ENCODE peak calls at places on chromosomes 4 and X, in seven cellular contexts. E, K, L, Q, J, T and H are unnamed samples.
A peak's percentile ranks its signal among the peaks of the same experiment; 100 is the strongest.

GRCh38 chr4:27666943-27667342 is 806.3 kb downstream of the STIM2 start:
- DNase-seq in E (no peak), K (no peak), L (no peak), Q (no peak), J (no peak), T (no peak), H (peak; percentile 3)

GRCh38 chr4:120921456-120922389 is 803 bp downstream of the PRDM5 start:
- DNase-seq in E (no peak), K (peak; percentile 4), L (no peak), Q (peak; percentile 77), J (no peak), T (no peak), H (peak; percentile 65)

GRCh38 chr4:4368821-4369580 is 17.9 kb upstream of the NSG1 start:
- DNase-seq in E (no peak), K (no peak), L (no peak), Q (no peak), J (no peak), T (no peak), H (no peak)

GRCh38 chr4:185209031-185209851 is at the start of gene SNX25:
- DNase-seq in E (no peak), K (peak; percentile 79), L (peak; percentile 92), Q (peak; percentile 82), J (peak; percentile 90), T (peak; percentile 43), H (peak; percentile 79)

GRCh38 chr4:158121203-158121586 is 51.6 kb downstream of the GASK1B start:
- DNase-seq in E (peak; percentile 92), K (no peak), L (no peak), Q (peak; percentile 75), J (no peak), T (peak; percentile 34), H (peak; percentile 57)

GRCh38 chr4:155339588-155339987 is 37.2 kb downstream of the MAP9 start:
- DNase-seq in E (no peak), K (no peak), L (no peak), Q (no peak), J (no peak), T (no peak), H (no peak)

GRCh38 chr4:135185256-135185655 is 983.7 kb upstream of the PABPC4L start:
- DNase-seq in E (no peak), K (no peak), L (no peak), Q (no peak), J (peak; percentile 63), T (no peak), H (no peak)

GRCh38 chrX:13754765-13755164 is 20.2 kb downstream of the OFD1 start:
- DNase-seq in E (no peak), K (no peak), L (no peak), Q (no peak), J (no peak), T (no peak), H (no peak)

GRCh38 chrX:102712967-102713677 is 874 bp downstream of the GPRASP2 start:
- DNase-seq in E (no peak), K (peak; percentile 4), L (peak; percentile 34), Q (peak; percentile 68), J (no peak), T (no peak), H (peak; percentile 40)

GRCh38 chr4:150668824-150669223 is 86.9 kb downstream of the MAB21L2 start:
- DNase-seq in E (no peak), K (no peak), L (no peak), Q (no peak), J (peak; percentile 60), T (no peak), H (no peak)

GRCh38 chr4:26343041-26343403 is 22.2 kb downstream of the RBPJ start:
- DNase-seq in E (no peak), K (no peak), L (no peak), Q (no peak), J (no peak), T (no peak), H (peak; percentile 52)

GRCh38 chrX:127908369-127908768 is 143.8 kb downstream of the ACTRT1 start:
- DNase-seq in E (no peak), K (no peak), L (no peak), Q (no peak), J (no peak), T (no peak), H (no peak)

GRCh38 chr4:146182450-146182849 is 6.9 kb downstream of the LSM6 start:
- DNase-seq in E (no peak), K (no peak), L (no peak), Q (no peak), J (no peak), T (no peak), H (no peak)